ENCODE peak calls at places on chromosomes 16 and 17, in five cellular contexts. E is stomach, R is heart right ventricle, P is tibial artery, S is Peyer's patch. F is an unnamed sample.

GRCh38 chr17:64213995-64214507 is 49.0 kb downstream of the TEX2 start:
- DNase-seq in R (no peak), P (no peak), E (no peak), S (no peak), F (no peak)

GRCh38 chr16:55828680-55829079 is 4.2 kb downstream of the CES1 start:
- DNase-seq in S (no peak), P (no peak), E (no peak), R (no peak), F (no peak)

GRCh38 chr17:37191219-37191618 is 184.6 kb upstream of the C17orf78 start:
- DNase-seq in S (no peak), E (no peak), R (no peak), P (no peak), F (no peak)

GRCh38 chr17:50620848-50621247 is 13.8 kb upstream of the ABCC3 start:
- DNase-seq in S (no peak), E (no peak), R (no peak), P (no peak), F (no peak)

GRCh38 chr17:1643999-1644492 is 1.5 kb downstream of the SCARF1 start:
- DNase-seq in P (no peak), R (no peak), E (no peak), S (no peak), F (peak)

GRCh38 chr16:66523861-66524354 is 26.0 kb downstream of the TK2 start:
- DNase-seq in R (no peak), E (no peak), P (no peak), S (peak), F (peak)

GRCh38 chr16:1960665-1961630 is 1.6 kb downstream of the NDUFB10 start:
- DNase-seq in R (no peak), E (no peak), P (no peak), S (no peak), F (peak)

GRCh38 chr16:22296225-22297113 is 740 bp upstream of the POLR3E start:
- DNase-seq in R (no peak), P (no peak), E (no peak), S (no peak), F (no peak)

GRCh38 chr17:34533811-34534527 is 45.4 kb upstream of the TMEM132E start:
- DNase-seq in R (no peak), P (no peak), S (no peak), E (no peak), F (no peak)

GRCh38 chr17:81891303-81891552 is 158 bp downstream of the ALYREF start:
- DNase-seq in E (no peak), P (no peak), S (no peak), R (no peak), F (no peak)
- H3K4me3 ChIP-seq in E (peak), P (peak), S (peak), R (peak), F (peak)

GRCh38 chr16:71479420-71479819 is 9.7 kb downstream of the ZNF19 start:
- DNase-seq in S (no peak), E (no peak), R (no peak), P (no peak), F (peak)
- TF ChIP-seq CTCF in S (peak), E (no peak), R (no peak), P (peak), F (peak)

GRCh38 chr16:49528564-49529150 is 155.1 kb downstream of the C16orf78 start:
- DNase-seq in R (no peak), S (no peak), P (no peak), E (no peak), F (no peak)
- H3K4me3 ChIP-seq in R (peak), S (peak), P (peak), E (peak), F (peak)

GRCh38 chr16:10850478-10850850 is 26.5 kb upstream of the CIITA start:
- DNase-seq in E (no peak), P (no peak), R (no peak), S (no peak), F (no peak)
- TF ChIP-seq CTCF in E (no peak), P (no peak), R (no peak), S (no peak), F (no peak)

GRCh38 chr16:85438981-85439639 is 174.0 kb upstream of the GSE1 start:
- DNase-seq in R (no peak), S (no peak), E (no peak), P (no peak), F (no peak)
- H3K4me3 ChIP-seq in R (no peak), S (no peak), E (no peak), P (no peak), F (no peak)

DNA sequence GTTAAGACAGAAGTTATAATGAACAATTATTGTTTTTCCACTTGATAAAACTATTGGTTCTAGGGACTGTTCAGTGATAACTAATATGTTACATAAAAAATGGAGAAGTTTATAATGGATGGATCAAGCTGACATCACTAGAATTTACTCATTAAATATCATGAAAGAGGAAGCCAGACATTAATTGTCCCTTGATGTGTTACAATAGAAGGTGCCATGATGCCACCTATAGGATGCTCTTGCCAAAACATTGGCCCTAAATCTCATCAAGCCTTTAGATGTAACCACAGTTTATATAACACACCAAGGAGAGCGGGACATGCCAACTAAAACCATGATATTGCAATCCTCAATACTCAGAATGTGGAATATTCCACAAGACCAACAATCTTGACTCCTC is 147.9 kb upstream of the MON1B start:
- DNase-seq in R (no peak), P (no peak), E (no peak), S (no peak), F (peak)
- TF ChIP-seq CTCF in R (peak), P (no peak), E (no peak), S (no peak), F (peak)

F was measured in GM12865.